ENCODE peak calls at places on chromosome 14, in nine cellular contexts. T is fibroblast of pulmonary artery; Z is EL; G is NCI-H446; U is NCI-H748 treated with DMSO at 0.1 percent for 48 hours; J is activated CD4-positive, CD25-positive, alpha-beta regulatory T cell treated with anti-CD3 and anti-CD28 coated beads, Interleukin-2, amount 50 U/mL, for 72 hours; L is neural crest cell; X is stimulated activated CD8-positive, alpha-beta memory T cell treated with anti-CD3 and anti-CD28 coated beads, Interleukin-7, amount 100 ng/mL, for 48 hours; Q is endodermal cell. P is an unnamed sample.

GRCh38 chr14:61519106-61519505 is 176.2 kb upstream of the HIF1A start:
- DNase-seq in T (no peak), X (no peak), J (no peak), Z (no peak), U (no peak), Q (no peak), G (no peak), L (no peak), P (no peak)

GRCh38 chr14:62947291-62947690 is 98.0 kb downstream of the KCNH5 start:
- DNase-seq in T (no peak), X (no peak), J (no peak), Z (no peak), G (no peak), U (no peak), L (no peak), Q (no peak), P (no peak)

GRCh38 chr14:99240512-99241313 is 31.3 kb downstream of the BCL11B start:
- DNase-seq in G (no peak), U (no peak), J (no peak), T (no peak), Z (no peak), Q (no peak), L (no peak), X (no peak), P (no peak)

GRCh38 chr14:31090872-31091764 is 64.9 kb upstream of the STRN3 start:
- DNase-seq in L (no peak), J (no peak), X (no peak), U (no peak), G (no peak), Z (peak), T (peak), Q (no peak), P (peak)

GRCh38 chr14:93163570-93163969 is 21.1 kb downstream of the MOAP1 start:
- DNase-seq in Z (no peak), Q (no peak), G (no peak), U (no peak), J (no peak), T (no peak), X (no peak), L (no peak), P (no peak)

GRCh38 chr14:30225171-30225570 is 297.5 kb upstream of the PRKD1 start:
- DNase-seq in J (no peak), Z (no peak), T (peak), U (no peak), L (no peak), X (no peak), Q (no peak), G (no peak), P (no peak)

GRCh38 chr14:33315721-33316120 is 377.0 kb downstream of the NPAS3 start:
- DNase-seq in X (no peak), Q (no peak), T (no peak), J (no peak), Z (no peak), L (no peak), G (no peak), U (no peak), P (no peak)

GRCh38 chr14:56760164-56760914 is 49.9 kb downstream of the OTX2 start:
- DNase-seq in Z (no peak), T (no peak), X (no peak), J (no peak), G (no peak), U (peak), L (no peak), Q (no peak), P (no peak)

GRCh38 chr14:92654206-92654901 is 94.1 kb downstream of the LGMN start:
- DNase-seq in J (no peak), L (no peak), Q (no peak), U (no peak), X (no peak), T (no peak), G (no peak), Z (no peak), P (no peak)

GRCh38 chr14:100914597-100915021 is 11.1 kb upstream of the RTL1 start:
- DNase-seq in Q (no peak), T (peak), U (no peak), J (no peak), G (no peak), X (no peak), L (no peak), Z (peak), P (no peak)

GRCh38 chr14:89673499-89674225 is 256.6 kb upstream of the FOXN3 start:
- DNase-seq in T (peak), L (no peak), X (no peak), U (no peak), Q (no peak), G (no peak), Z (peak), J (no peak), P (no peak)